ENCODE peak calls at places on chromosome 18, in seven cellular contexts. L is GM23338, X is thoracic aorta, B is HCT116, Q is psoas muscle, N is H1, M is kidney. C is an unnamed sample. For H3K4me1, the result is how much of the 10 kb centered on the place peaks cover.

GRCh38 chr18:25915907-25916306 is 174.5 kb downstream of the SS18 start:
- DNase-seq in L (peak), X (no peak), B (no peak), Q (no peak), N (no peak), M (no peak), C (no peak)

GRCh38 chr18:55452123-55452611 is 135.8 kb downstream of the TCF4 start:
- DNase-seq in L (no peak), X (no peak), B (no peak), Q (no peak), N (no peak), M (no peak), C (peak)

GRCh38 chr18:46917108-46917807 is at the start of the genes KATNAL2 and PIAS2:
- DNase-seq in L (peak), X (peak), B (peak), Q (peak), N (peak), M (peak), C (peak)

GRCh38 chr18:46013484-46014189 is 46.5 kb upstream of the EPG5 start:
- DNase-seq in L (no peak), X (no peak), B (no peak), Q (no peak), N (no peak), M (no peak), C (no peak)

GRCh38 chr18:44887227-44887631 is 206.5 kb downstream of the SETBP1 start:
- DNase-seq in L (no peak), X (no peak), B (no peak), Q (no peak), N (no peak), M (no peak), C (no peak)

GRCh38 chr18:48356151-48356745 is 52.9 kb downstream of the ZBTB7C start:
- DNase-seq in L (no peak), X (no peak), B (no peak), Q (no peak), N (no peak), M (no peak), C (no peak)

GRCh38 chr18:62264984-62265383 is 60.1 kb upstream of the TNFRSF11A start:
- DNase-seq in L (no peak), X (no peak), B (no peak), Q (no peak), N (no peak), M (no peak), C (no peak)

GRCh38 chr18:67553471-67553870 is 37.0 kb upstream of the DSEL start:
- DNase-seq in L (no peak), X (no peak), B (no peak), Q (no peak), N (no peak), M (no peak), C (no peak)

GRCh38 chr18:12026562-12026961 is 45.3 kb downstream of the IMPA2 start:
- DNase-seq in L (no peak), X (no peak), B (no peak), Q (no peak), N (no peak), M (no peak), C (no peak)

GRCh38 chr18:79544386-79544963 is 135.1 kb upstream of the CTDP1 start:
- DNase-seq in L (no peak), X (no peak), B (no peak), Q (no peak), N (no peak), M (peak), C (peak)

GRCh38 chr18:74533666-74534065 is 634 bp upstream of the CNDP1 start:
- DNase-seq in L (peak), X (no peak), B (no peak), Q (no peak), N (no peak), M (peak), C (no peak)

GRCh38 chr18:72869786-72870185 is 2.0 kb upstream of the NETO1 start:
- DNase-seq in L (peak), X (no peak), B (no peak), Q (no peak), N (no peak), M (no peak), C (peak)
- H3K4me3 ChIP-seq in L (peak), X (no peak), B (no peak), Q (no peak), N (peak), M (no peak), C (no peak)

DNA sequence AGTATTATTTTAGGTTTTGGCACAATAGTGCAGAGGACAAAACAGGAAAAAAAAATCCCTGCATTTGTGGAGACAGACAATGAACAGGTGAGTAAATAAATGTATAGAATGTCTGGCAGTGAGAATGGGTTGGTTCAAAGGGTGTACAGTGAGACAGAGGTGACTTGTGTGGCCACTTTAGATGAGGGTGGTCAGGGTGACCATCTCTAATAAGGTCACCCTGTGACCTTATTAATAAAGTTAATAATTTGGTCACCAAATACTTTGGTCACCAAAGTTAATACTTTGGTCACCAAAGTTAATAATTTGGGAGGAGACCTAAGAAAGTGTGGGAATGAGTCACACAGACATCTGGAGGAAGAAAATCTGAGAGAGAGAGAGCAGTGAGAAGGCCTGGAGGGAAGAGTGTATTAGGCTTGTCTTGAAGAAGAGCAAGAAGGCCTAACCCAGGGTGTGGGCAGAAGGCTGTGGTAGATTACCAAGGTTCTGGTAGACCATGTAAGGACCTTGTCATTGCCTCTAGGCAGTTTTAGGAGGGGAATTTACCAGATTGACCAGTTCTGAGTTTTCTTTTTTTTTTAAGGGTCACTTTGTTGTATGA is 1368.4 kb upstream of the CELF4 start:
- DNase-seq in L (no peak), X (no peak), B (no peak), Q (no peak), N (no peak), M (no peak), C (no peak)
- TF ChIP-seq CTCF in L (no peak), X (no peak), B (no peak), Q (no peak), N (no peak), M (no peak), C (no peak)

GRCh38 chr18:77103991-77104521 is 28.5 kb downstream of the MBP start:
- DNase-seq in L (no peak), X (no peak), B (no peak), Q (no peak), N (no peak), M (peak), C (no peak)

GRCh38 chr18:77103181-77103875 is 29.3 kb downstream of the MBP start:
- DNase-seq in L (no peak), X (no peak), B (no peak), Q (no peak), N (no peak), M (peak), C (no peak)

GRCh38 chr18:77105680-77106079 is 26.9 kb downstream of the MBP start:
- DNase-seq in L (no peak), X (no peak), B (no peak), Q (no peak), N (no peak), M (peak), C (peak)

GRCh38 chr18:77106331-77106730 is 26.3 kb downstream of the MBP start:
- DNase-seq in L (no peak), X (no peak), B (no peak), Q (no peak), N (no peak), M (peak), C (peak)

GRCh38 chr18:77105021-77105420 is 27.6 kb downstream of the MBP start:
- DNase-seq in L (no peak), X (no peak), B (no peak), Q (no peak), N (no peak), M (peak), C (no peak)
- H3K4me1 ChIP-seq in L (under half), X (under half), B (under half), Q (half or more), N (under half), M (half or more), C (half or more)

DNA sequence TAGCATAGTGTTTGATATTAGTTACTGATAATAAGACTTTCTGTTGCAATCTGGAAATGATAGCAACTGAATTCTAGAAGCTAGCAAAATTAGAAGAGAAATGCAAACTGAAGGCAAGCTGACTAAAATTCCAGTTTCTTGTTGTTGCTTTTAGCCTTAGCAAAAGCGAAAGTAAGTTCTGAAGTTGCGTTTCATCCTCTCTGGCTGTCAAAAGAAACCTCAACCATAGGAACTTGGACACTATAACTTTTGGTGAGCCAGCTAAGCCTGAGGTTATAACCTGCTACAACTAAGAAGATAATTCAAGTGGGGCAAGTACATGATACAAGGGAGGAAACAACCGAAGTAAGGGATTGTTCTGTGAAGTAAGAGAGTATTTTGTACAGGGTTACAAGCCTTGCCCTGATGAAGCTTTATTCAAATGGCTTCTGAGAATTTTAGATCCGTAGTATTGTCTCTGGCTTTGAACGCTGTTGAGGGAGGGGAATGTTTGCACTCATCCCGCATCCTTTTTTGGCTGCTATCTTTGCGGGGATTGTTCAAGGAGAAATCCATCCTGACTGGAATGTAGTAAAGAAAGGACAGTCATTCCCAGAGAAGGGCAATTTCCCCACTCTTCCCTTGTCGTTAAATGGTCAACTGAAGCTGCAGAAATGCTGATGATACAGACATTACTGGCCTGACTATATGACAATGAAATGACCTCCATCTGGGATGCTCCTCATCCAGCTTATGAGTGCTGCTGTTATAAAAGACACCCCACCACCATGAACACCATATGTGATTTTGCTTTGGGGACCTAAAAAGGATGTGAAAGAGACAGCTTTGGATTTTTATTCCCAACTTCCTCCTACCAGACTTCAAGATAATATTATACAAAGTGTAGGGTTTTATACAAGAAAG is 7.0 kb upstream of the TMX3 start:
- DNase-seq in L (no peak), X (no peak), B (no peak), Q (no peak), N (no peak), M (no peak), C (no peak)
- H3K4me3 ChIP-seq in L (no peak), X (peak), B (no peak), Q (peak), N (no peak), M (peak), C (peak)

GRCh38 chr18:13912601-13913000 is 2.7 kb downstream of the MC2R start:
- DNase-seq in L (no peak), X (no peak), B (no peak), Q (no peak), N (peak), M (no peak), C (no peak)
- TF ChIP-seq CTCF in L (no peak), X (no peak), B (no peak), Q (no peak), N (no peak), M (no peak), C (no peak)

DNA sequence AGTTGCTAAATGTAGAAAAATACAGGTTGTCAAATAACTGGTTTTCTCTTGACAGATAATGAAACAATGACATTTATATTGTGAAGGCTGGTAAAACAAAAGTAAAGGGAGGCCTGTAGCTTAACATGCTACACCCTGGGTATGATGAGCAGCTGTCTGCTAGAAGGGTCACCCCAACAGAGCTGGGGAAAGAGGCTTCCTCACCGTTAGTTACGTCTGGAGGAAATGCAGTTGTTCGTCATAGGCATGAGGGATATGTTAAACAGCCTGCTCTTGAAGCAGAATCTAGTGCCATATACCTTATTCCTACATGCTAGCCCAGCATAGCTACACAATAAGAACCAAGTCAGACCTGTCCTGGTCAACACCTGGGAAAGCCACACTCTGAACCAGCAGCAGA is 49.9 kb downstream of the LPIN2 start:
- DNase-seq in L (no peak), X (no peak), B (no peak), Q (no peak), N (no peak), M (no peak), C (no peak)
- H3K4me1 ChIP-seq in L (under half), X (under half), B (under half), Q (under half), N (under half), M (under half), C (under half)

C was measured in left lung.